ENCODE peak calls at places on chromosomes 6 and 20, in four cellular contexts. O is K562, L is HepG2, U is SK-N-SH. K is an unnamed sample.

GRCh38 chr6:84547341-84547794 is 217.0 kb downstream of the TBX18 start:
- DNase-seq in O (peak), L (no peak), U (no peak), K (no peak)

GRCh38 chr6:11213305-11214106 is 19.0 kb downstream of the NEDD9 start:
- DNase-seq in O (no peak), L (no peak), U (no peak), K (no peak)

GRCh38 chr6:97626586-97627441 is 343.8 kb upstream of the MMS22L start:
- DNase-seq in O (no peak), L (no peak), U (no peak), K (no peak)

GRCh38 chr20:47809161-47809560 is 23.9 kb upstream of the SULF2 start:
- DNase-seq in O (no peak), L (no peak), U (no peak), K (no peak)

GRCh38 chr20:1334761-1335160 is 5.8 kb upstream of the SDCBP2 start:
- DNase-seq in O (peak), L (peak), U (no peak), K (peak)

GRCh38 chr6:141484726-141485125 is 648.0 kb upstream of the GJE1 start:
- DNase-seq in O (no peak), L (peak), U (no peak), K (no peak)

GRCh38 chr6:106509420-106510089 is 119.7 kb downstream of the RTN4IP1 start:
- DNase-seq in O (no peak), L (peak), U (peak), K (no peak)

GRCh38 chr6:5300206-5300764 is 39.0 kb downstream of the FARS2 start:
- DNase-seq in O (no peak), L (no peak), U (no peak), K (no peak)

GRCh38 chr6:150200428-150201105 is 57.7 kb downstream of the PPP1R14C start:
- DNase-seq in O (no peak), L (no peak), U (no peak), K (no peak)

GRCh38 chr6:110053395-110054240 is 75.5 kb downstream of the GPR6 start:
- DNase-seq in O (peak), L (peak), U (peak), K (peak)

GRCh38 chr20:40258931-40259330 is 430.1 kb downstream of the MAFB start:
- DNase-seq in O (no peak), L (no peak), U (no peak), K (no peak)

GRCh38 chr6:149405823-149406765 is 6.0 kb downstream of the SUMO4 start:
- DNase-seq in O (no peak), L (no peak), U (no peak), K (no peak)

GRCh38 chr20:25177890-25178321 is 17.6 kb upstream of the ENTPD6 start:
- DNase-seq in O (no peak), L (no peak), U (no peak), K (no peak)

GRCh38 chr6:135235716-135236115 is 54.6 kb downstream of the MYB start:
- DNase-seq in O (no peak), L (no peak), U (no peak), K (no peak)

GRCh38 chr6:143634486-143634885 is 43.3 kb upstream of the PHACTR2 start:
- DNase-seq in O (no peak), L (no peak), U (no peak), K (no peak)

GRCh38 chr20:36491901-36492617 is 49.3 kb upstream of the MYL9 start:
- DNase-seq in O (no peak), L (no peak), U (no peak), K (no peak)

GRCh38 chr20:53800883-53801604 is 207.4 kb upstream of the ZNF217 start:
- DNase-seq in O (peak), L (peak), U (no peak), K (no peak)

GRCh38 chr20:53803492-53804155 is 210.0 kb upstream of the ZNF217 start:
- DNase-seq in O (no peak), L (no peak), U (no peak), K (no peak)

GRCh38 chr20:53800418-53800817 is 206.8 kb upstream of the ZNF217 start:
- DNase-seq in O (no peak), L (no peak), U (no peak), K (no peak)

GRCh38 chr20:53804920-53805894 is 211.6 kb upstream of the ZNF217 start:
- DNase-seq in O (no peak), L (no peak), U (no peak), K (no peak)

GRCh38 chr20:53801609-53802370 is 208.2 kb upstream of the ZNF217 start:
- DNase-seq in O (no peak), L (no peak), U (no peak), K (no peak)
- H3K4me3 ChIP-seq in O (no peak), L (peak), U (no peak), K (no peak)

GRCh38 chr6:34391023-34391485 is 1.4 kb downstream of the NUDT3 start:
- DNase-seq in O (no peak), L (peak), U (peak), K (no peak)

GRCh38 chr6:34392497-34393190 is at the start of gene NUDT3:
- DNase-seq in O (peak), L (peak), U (peak), K (peak)

GRCh38 chr6:34393968-34394305 is 1.5 kb upstream of the NUDT3 start:
- DNase-seq in O (no peak), L (no peak), U (no peak), K (no peak)

GRCh38 chr6:34391711-34392496 is 565 bp downstream of the NUDT3 start:
- DNase-seq in O (peak), L (peak), U (no peak), K (no peak)

GRCh38 chr6:34393191-34393967 is 910 bp upstream of the NUDT3 start:
- DNase-seq in O (no peak), L (no peak), U (no peak), K (no peak)
- TF ChIP-seq ELF1 in O (no peak), L (no peak), U (no peak), K (no peak)

DNA sequence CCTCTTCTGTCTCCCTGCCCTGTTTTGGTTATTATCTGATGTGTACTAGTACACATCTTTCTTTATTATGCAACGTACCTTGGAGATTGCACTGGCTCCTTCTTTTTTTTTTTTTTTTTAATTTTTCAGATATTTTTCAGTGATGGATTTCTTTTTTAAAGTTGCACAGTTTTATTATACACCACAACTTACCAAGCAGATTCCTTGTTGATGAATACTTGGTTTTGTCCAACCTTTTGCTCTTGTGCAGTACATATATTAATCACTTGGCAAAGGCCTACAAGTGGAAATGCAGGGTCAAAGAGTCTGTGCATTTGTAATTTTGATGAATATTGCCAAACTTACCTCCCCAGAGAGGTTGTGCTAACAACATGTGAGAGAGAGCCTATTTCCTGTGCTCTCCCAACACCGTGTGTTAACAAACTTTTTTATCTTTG is 50.1 kb upstream of the RNF24 start:
- DNase-seq in O (no peak), L (no peak), U (no peak), K (no peak)
- TF ChIP-seq RAD21 in O (no peak), L (no peak), U (no peak), K (no peak)

GRCh38 chr6:26318459-26319404 is 46.3 kb upstream of the BTN3A2 start:
- DNase-seq in O (no peak), L (no peak), U (no peak), K (no peak)
- H3K4me3 ChIP-seq in O (peak), L (peak), U (no peak), K (no peak)

GRCh38 chr6:36655073-36655847 is 23.3 kb upstream of the CDKN1A start:
- DNase-seq in O (no peak), L (no peak), U (peak), K (no peak)
- TF ChIP-seq ELF1 in O (no peak), L (no peak), U (no peak), K (no peak)

K was measured in HCT116.